ENCODE peak calls at places on chromosomes 6 and 20, in nine cellular contexts. C is HuH-7, R is HEK293T, P is fibroblast of the conjunctiva, V is kidney epithelial cell, S is tibial artery, F is esophagus squamous epithelium, O is RCC 7860, Y is HT1080. B is an unnamed sample.

GRCh38 chr6:113824411-113824810 is 32.7 kb upstream of the MARCKS start:
- DNase-seq in C (no peak), R (no peak), P (no peak), V (no peak), S (no peak), F (no peak), O (no peak), Y (no peak), B (no peak)

GRCh38 chr6:3654436-3654835 is 97.1 kb downstream of the PXDC1 start:
- DNase-seq in C (no peak), R (no peak), P (no peak), V (no peak), S (no peak), F (no peak), O (no peak), Y (no peak), B (no peak)

GRCh38 chr6:145887969-145888368 is 73.4 kb upstream of the FBXO30 start:
- DNase-seq in C (no peak), R (no peak), P (no peak), V (no peak), S (no peak), F (no peak), O (no peak), Y (peak), B (no peak)

GRCh38 chr6:52144196-52145076 is 41.7 kb upstream of the IL17A start:
- DNase-seq in C (no peak), R (no peak), P (no peak), V (no peak), S (no peak), F (no peak), O (no peak), Y (no peak), B (no peak)

GRCh38 chr20:8432435-8433148 is 300.5 kb downstream of the PLCB1 start:
- DNase-seq in C (no peak), R (no peak), P (no peak), V (no peak), S (no peak), F (no peak), O (no peak), Y (no peak), B (no peak)

GRCh38 chr20:63421913-63422312 is 50.5 kb downstream of the KCNQ2 start:
- DNase-seq in C (no peak), R (no peak), P (no peak), V (no peak), S (no peak), F (no peak), O (no peak), Y (no peak), B (no peak)

GRCh38 chr6:31497595-31498476 is at the start of gene MICB:
- DNase-seq in C (peak), R (peak), P (no peak), V (peak), S (peak), F (no peak), O (peak), Y (no peak), B (peak)

GRCh38 chr6:36719126-36719525 is 21.5 kb downstream of the RAB44 start:
- DNase-seq in C (no peak), R (no peak), P (no peak), V (no peak), S (peak), F (no peak), O (no peak), Y (no peak), B (no peak)

GRCh38 chr6:89022747-89023289 is 57.7 kb upstream of the PNRC1 start:
- DNase-seq in C (no peak), R (no peak), P (peak), V (no peak), S (no peak), F (no peak), O (no peak), Y (no peak), B (peak)

GRCh38 chr6:11067348-11067747 is 23.2 kb upstream of the ELOVL2 start:
- DNase-seq in C (no peak), R (no peak), P (no peak), V (no peak), S (no peak), F (no peak), O (no peak), Y (no peak), B (no peak)

GRCh38 chr6:87723727-87724078 is 21.7 kb upstream of the AKIRIN2 start:
- DNase-seq in C (no peak), R (no peak), P (no peak), V (no peak), S (no peak), F (no peak), O (no peak), Y (no peak), B (no peak)

GRCh38 chr6:4603291-4603690 is 172.9 kb upstream of the CDYL start:
- DNase-seq in C (no peak), R (no peak), P (peak), V (no peak), S (peak), F (no peak), O (peak), Y (no peak), B (peak)

GRCh38 chr20:62265365-62265764 is 27.0 kb downstream of the OSBPL2 start:
- DNase-seq in C (no peak), R (no peak), P (no peak), V (no peak), S (no peak), F (no peak), O (no peak), Y (no peak), B (no peak)

GRCh38 chr6:16793828-16794412 is 32.7 kb upstream of the ATXN1 start:
- DNase-seq in C (no peak), R (no peak), P (no peak), V (no peak), S (no peak), F (no peak), O (no peak), Y (no peak), B (no peak)

GRCh38 chr6:31186052-31186734 is 15.7 kb upstream of the POU5F1 start:
- DNase-seq in C (no peak), R (no peak), P (no peak), V (no peak), S (peak), F (no peak), O (peak), Y (no peak), B (peak)

GRCh38 chr6:156639023-156639728 is 138.0 kb upstream of the ARID1B start:
- DNase-seq in C (no peak), R (no peak), P (no peak), V (no peak), S (no peak), F (no peak), O (no peak), Y (peak), B (no peak)

GRCh38 chr6:39934060-39934757 is at the start of gene MOCS1:
- DNase-seq in C (peak), R (peak), P (peak), V (no peak), S (peak), F (no peak), O (peak), Y (peak), B (no peak)

GRCh38 chr20:54254596-54254995 is 46.7 kb downstream of the PFDN4 start:
- DNase-seq in C (no peak), R (no peak), P (no peak), V (no peak), S (no peak), F (no peak), O (no peak), Y (peak), B (peak)

GRCh38 chr6:37048851-37049734 is 43.6 kb downstream of the FGD2 start:
- DNase-seq in C (no peak), R (no peak), P (peak), V (peak), S (no peak), F (peak), O (peak), Y (peak), B (peak)

GRCh38 chr6:130138909-130139242 is 83.9 kb downstream of the SAMD3 start:
- DNase-seq in C (no peak), R (no peak), P (no peak), V (no peak), S (no peak), F (no peak), O (no peak), Y (no peak), B (no peak)

GRCh38 chr6:142680308-142680707 is 264.7 kb downstream of the HIVEP2 start:
- DNase-seq in C (no peak), R (no peak), P (no peak), V (no peak), S (peak), F (no peak), O (no peak), Y (peak), B (peak)

GRCh38 chr20:32672315-32672981 is 1.3 kb downstream of the C20orf203 start:
- DNase-seq in C (no peak), R (no peak), P (no peak), V (no peak), S (no peak), F (no peak), O (no peak), Y (no peak), B (no peak)

GRCh38 chr20:47351643-47352331 is 4.7 kb downstream of the ZMYND8 start:
- DNase-seq in C (no peak), R (no peak), P (no peak), V (no peak), S (no peak), F (no peak), O (no peak), Y (peak), B (no peak)

GRCh38 chr20:32664352-32665159 is 9.2 kb downstream of the C20orf203 start:
- DNase-seq in C (no peak), R (no peak), P (no peak), V (no peak), S (no peak), F (no peak), O (no peak), Y (no peak), B (no peak)

GRCh38 chr6:15535495-15536200 is 127.2 kb downstream of the DTNBP1 start:
- DNase-seq in C (no peak), R (no peak), P (no peak), V (no peak), S (no peak), F (no peak), O (no peak), Y (no peak), B (no peak)

GRCh38 chr6:20876016-20876415 is 341.8 kb downstream of the CDKAL1 start:
- DNase-seq in C (no peak), R (no peak), P (peak), V (no peak), S (no peak), F (no peak), O (peak), Y (no peak), B (no peak)

GRCh38 chr6:128847481-128848168 is 35.3 kb upstream of the LAMA2 start:
- DNase-seq in C (no peak), R (no peak), P (no peak), V (no peak), S (no peak), F (no peak), O (no peak), Y (no peak), B (no peak)

GRCh38 chr6:24126586-24127192 is 674 bp downstream of the NRSN1 start:
- DNase-seq in C (peak), R (peak), P (peak), V (peak), S (no peak), F (no peak), O (no peak), Y (peak), B (peak)

GRCh38 chr6:21914121-21914973 is 320.8 kb downstream of the SOX4 start:
- DNase-seq in C (no peak), R (peak), P (no peak), V (no peak), S (no peak), F (no peak), O (peak), Y (no peak), B (peak)

GRCh38 chr20:56627122-56628014 is 1.7 kb upstream of the TFAP2C start:
- DNase-seq in C (no peak), R (no peak), P (no peak), V (no peak), S (no peak), F (no peak), O (no peak), Y (no peak), B (no peak)

GRCh38 chr20:52145587-52145986 is 46.0 kb downstream of the ZFP64 start:
- DNase-seq in C (no peak), R (no peak), P (no peak), V (no peak), S (no peak), F (no peak), O (no peak), Y (peak), B (no peak)

GRCh38 chr20:5845686-5846651 is 95.8 kb downstream of the SHLD1 start:
- DNase-seq in C (no peak), R (no peak), P (peak), V (no peak), S (no peak), F (no peak), O (no peak), Y (no peak), B (no peak)

GRCh38 chr6:7911345-7911725 is 747 bp upstream of the TXNDC5 start:
- DNase-seq in C (no peak), R (no peak), P (no peak), V (no peak), S (no peak), F (no peak), O (no peak), Y (no peak), B (peak)

GRCh38 chr6:38459291-38459690 is 180.4 kb downstream of the BTBD9 start:
- DNase-seq in C (no peak), R (no peak), P (peak), V (no peak), S (no peak), F (no peak), O (no peak), Y (peak), B (no peak)

GRCh38 chr20:10347066-10347465 is 87.0 kb downstream of the MKKS start:
- DNase-seq in C (no peak), R (no peak), P (no peak), V (no peak), S (no peak), F (no peak), O (no peak), Y (no peak), B (no peak)